ENCODE peak calls at places on chromosomes 1 and 21, in seven cellular contexts. One of them, this sample, is unnamed.

GRCh38 chr1:60108223-60108622 is 34.7 kb upstream of the C1orf87 start:
- DNase-seq in mesendoderm: no peak
- DNase-seq in astrocyte of the spinal cord: peak
- DNase-seq in suprapubic skin: no peak
- DNase-seq in NB4: no peak
- DNase-seq in aorta: no peak
- DNase-seq in choroid plexus epithelial cell: peak
- DNase-seq in this sample: no peak

GRCh38 chr1:10796029-10796944 is at the start of gene CASZ1:
- DNase-seq in suprapubic skin: peak
- DNase-seq in aorta: peak
- DNase-seq in astrocyte of the spinal cord: peak
- DNase-seq in mesendoderm: peak
- DNase-seq in NB4: peak
- DNase-seq in choroid plexus epithelial cell: peak
- DNase-seq in this sample: peak

GRCh38 chr1:54163051-54163450 is 10.3 kb upstream of the CDCP2 start:
- DNase-seq in NB4: no peak
- DNase-seq in mesendoderm: no peak
- DNase-seq in aorta: no peak
- DNase-seq in astrocyte of the spinal cord: no peak
- DNase-seq in choroid plexus epithelial cell: no peak
- DNase-seq in suprapubic skin: no peak
- DNase-seq in this sample: no peak

GRCh38 chr1:229229721-229230135 is 41.2 kb upstream of the RAB4A start:
- DNase-seq in aorta: no peak
- DNase-seq in mesendoderm: no peak
- DNase-seq in choroid plexus epithelial cell: no peak
- DNase-seq in suprapubic skin: peak
- DNase-seq in NB4: peak
- DNase-seq in astrocyte of the spinal cord: no peak
- DNase-seq in this sample: no peak

GRCh38 chr1:6260961-6261614 is at the start of gene GPR153:
- DNase-seq in NB4: peak
- DNase-seq in suprapubic skin: peak
- DNase-seq in choroid plexus epithelial cell: peak
- DNase-seq in astrocyte of the spinal cord: peak
- DNase-seq in mesendoderm: no peak
- DNase-seq in aorta: no peak
- DNase-seq in this sample: no peak

GRCh38 chr21:38813554-38813953 is 7.8 kb downstream of the ETS2 start:
- DNase-seq in mesendoderm: no peak
- DNase-seq in NB4: no peak
- DNase-seq in aorta: no peak
- DNase-seq in suprapubic skin: no peak
- DNase-seq in choroid plexus epithelial cell: no peak
- DNase-seq in astrocyte of the spinal cord: no peak
- DNase-seq in this sample: no peak

GRCh38 chr1:15756143-15757015 is 2.2 kb upstream of the FBLIM1 start:
- DNase-seq in suprapubic skin: no peak
- DNase-seq in NB4: no peak
- DNase-seq in choroid plexus epithelial cell: no peak
- DNase-seq in aorta: no peak
- DNase-seq in astrocyte of the spinal cord: no peak
- DNase-seq in mesendoderm: no peak
- DNase-seq in this sample: no peak

GRCh38 chr1:5860277-5860676 is 131.9 kb downstream of the NPHP4 start:
- DNase-seq in astrocyte of the spinal cord: no peak
- DNase-seq in aorta: no peak
- DNase-seq in NB4: no peak
- DNase-seq in choroid plexus epithelial cell: no peak
- DNase-seq in mesendoderm: no peak
- DNase-seq in suprapubic skin: no peak
- DNase-seq in this sample: no peak

GRCh38 chr1:248858096-248858890 is 592 bp downstream of the ZNF692 start:
- DNase-seq in NB4: peak
- DNase-seq in aorta: peak
- DNase-seq in choroid plexus epithelial cell: peak
- DNase-seq in suprapubic skin: peak
- DNase-seq in astrocyte of the spinal cord: peak
- DNase-seq in mesendoderm: peak
- DNase-seq in this sample: peak

GRCh38 chr1:21577933-21578332 is 68.7 kb downstream of the ALPL start:
- DNase-seq in suprapubic skin: no peak
- DNase-seq in astrocyte of the spinal cord: no peak
- DNase-seq in choroid plexus epithelial cell: no peak
- DNase-seq in mesendoderm: no peak
- DNase-seq in NB4: no peak
- DNase-seq in aorta: no peak
- DNase-seq in this sample: no peak

GRCh38 chr21:32732544-32732943 is 4.7 kb upstream of the SYNJ1 start:
- DNase-seq in mesendoderm: peak
- DNase-seq in astrocyte of the spinal cord: no peak
- DNase-seq in aorta: no peak
- DNase-seq in NB4: no peak
- DNase-seq in suprapubic skin: no peak
- DNase-seq in choroid plexus epithelial cell: no peak
- DNase-seq in this sample: no peak

GRCh38 chr1:43199093-43199726 is 27.1 kb downstream of the CFAP57 start:
- DNase-seq in NB4: no peak
- DNase-seq in mesendoderm: no peak
- DNase-seq in astrocyte of the spinal cord: no peak
- DNase-seq in choroid plexus epithelial cell: no peak
- DNase-seq in suprapubic skin: no peak
- DNase-seq in aorta: no peak
- DNase-seq in this sample: no peak

GRCh38 chr1:156627313-156627880 is 8.2 kb downstream of the HAPLN2 start:
- DNase-seq in astrocyte of the spinal cord: peak
- DNase-seq in suprapubic skin: no peak
- DNase-seq in choroid plexus epithelial cell: peak
- DNase-seq in NB4: peak
- DNase-seq in mesendoderm: peak
- DNase-seq in aorta: peak
- DNase-seq in this sample: peak

GRCh38 chr1:32759997-32760623 is 57.0 kb downstream of the YARS1 start:
- DNase-seq in NB4: no peak
- DNase-seq in mesendoderm: peak
- DNase-seq in suprapubic skin: peak
- DNase-seq in aorta: no peak
- DNase-seq in astrocyte of the spinal cord: peak
- DNase-seq in choroid plexus epithelial cell: peak
- DNase-seq in this sample: no peak

GRCh38 chr1:32758177-32758794 is 55.7 kb upstream of the SYNC start:
- DNase-seq in mesendoderm: peak
- DNase-seq in astrocyte of the spinal cord: no peak
- DNase-seq in suprapubic skin: no peak
- DNase-seq in choroid plexus epithelial cell: no peak
- DNase-seq in NB4: no peak
- DNase-seq in aorta: no peak
- DNase-seq in this sample: no peak

GRCh38 chr1:32758795-32759430 is 56.3 kb upstream of the SYNC start:
- DNase-seq in NB4: no peak
- DNase-seq in choroid plexus epithelial cell: no peak
- DNase-seq in astrocyte of the spinal cord: no peak
- DNase-seq in aorta: no peak
- DNase-seq in suprapubic skin: no peak
- DNase-seq in mesendoderm: peak
- DNase-seq in this sample: no peak

GRCh38 chr1:32761253-32761877 is 55.8 kb downstream of the YARS1 start:
- DNase-seq in astrocyte of the spinal cord: peak
- DNase-seq in aorta: no peak
- DNase-seq in mesendoderm: peak
- DNase-seq in suprapubic skin: peak
- DNase-seq in choroid plexus epithelial cell: peak
- DNase-seq in NB4: no peak
- DNase-seq in this sample: peak

DNA sequence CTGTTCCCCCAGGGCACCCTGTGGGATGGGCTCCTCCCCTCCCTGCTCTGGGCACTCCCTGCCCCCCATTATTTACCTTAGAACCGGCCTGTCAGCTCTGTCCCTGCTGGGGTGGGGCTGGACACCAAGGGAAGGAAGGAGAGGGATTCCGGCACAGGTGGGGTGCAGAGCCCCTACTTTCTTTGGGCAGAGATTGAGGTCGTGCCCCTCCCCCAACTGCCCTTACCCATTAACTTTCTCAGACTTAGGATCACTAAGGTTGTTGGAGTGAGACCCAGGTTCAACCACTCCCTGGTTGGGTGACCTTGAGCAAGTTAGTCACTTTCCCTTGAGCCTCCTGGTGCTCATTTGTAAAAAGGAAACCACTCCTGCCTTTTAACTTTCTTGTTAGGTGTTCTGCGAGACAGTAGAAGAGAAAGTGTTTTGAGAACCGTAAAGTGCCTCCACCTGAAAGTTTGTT is 57.0 kb upstream of the SYNC start:
- DNase-seq in choroid plexus epithelial cell: no peak
- DNase-seq in aorta: no peak
- DNase-seq in NB4: no peak
- DNase-seq in mesendoderm: peak
- DNase-seq in suprapubic skin: no peak
- DNase-seq in astrocyte of the spinal cord: no peak
- DNase-seq in this sample: no peak
- H3K4me3 ChIP-seq in choroid plexus epithelial cell: no peak
- H3K4me3 ChIP-seq in aorta: no peak
- H3K4me3 ChIP-seq in NB4: no peak
- H3K4me3 ChIP-seq in mesendoderm: no peak
- H3K4me3 ChIP-seq in suprapubic skin: peak
- H3K4me3 ChIP-seq in astrocyte of the spinal cord: no peak
- H3K4me3 ChIP-seq in this sample: no peak

DNA sequence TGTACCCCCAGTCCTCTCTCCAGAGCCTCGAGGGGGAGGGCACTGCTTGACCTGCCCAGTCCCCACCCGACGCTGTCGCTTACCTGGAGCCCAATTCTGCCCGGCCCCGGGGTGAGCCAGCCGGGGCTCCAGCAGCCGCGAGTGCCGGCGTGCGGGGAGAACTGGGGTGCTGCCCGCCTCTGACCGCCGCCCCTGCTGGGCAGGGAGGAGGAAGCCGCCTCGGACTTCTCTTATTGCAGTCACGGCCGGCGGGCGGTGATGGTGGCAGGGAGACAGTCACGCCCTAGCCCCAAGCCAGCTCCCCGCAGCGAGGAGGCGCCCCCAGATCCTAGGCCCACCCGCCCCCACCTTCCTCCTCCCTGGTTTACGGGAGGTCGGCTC is at the start of gene FGR:
- DNase-seq in choroid plexus epithelial cell: no peak
- DNase-seq in mesendoderm: no peak
- DNase-seq in suprapubic skin: no peak
- DNase-seq in aorta: no peak
- DNase-seq in NB4: peak
- DNase-seq in astrocyte of the spinal cord: no peak
- DNase-seq in this sample: no peak
- H3K4me3 ChIP-seq in choroid plexus epithelial cell: peak
- H3K4me3 ChIP-seq in mesendoderm: peak
- H3K4me3 ChIP-seq in suprapubic skin: peak
- H3K4me3 ChIP-seq in aorta: peak
- H3K4me3 ChIP-seq in NB4: peak
- H3K4me3 ChIP-seq in astrocyte of the spinal cord: peak
- H3K4me3 ChIP-seq in this sample: peak

GRCh38 chr1:147466543-147466942 is 74.8 kb upstream of the BCL9 start:
- DNase-seq in astrocyte of the spinal cord: no peak
- DNase-seq in aorta: no peak
- DNase-seq in suprapubic skin: no peak
- DNase-seq in mesendoderm: no peak
- DNase-seq in choroid plexus epithelial cell: no peak
- DNase-seq in NB4: no peak
- DNase-seq in this sample: no peak
- H3K4me3 ChIP-seq in astrocyte of the spinal cord: no peak
- H3K4me3 ChIP-seq in aorta: no peak
- H3K4me3 ChIP-seq in suprapubic skin: no peak
- H3K4me3 ChIP-seq in mesendoderm: no peak
- H3K4me3 ChIP-seq in choroid plexus epithelial cell: no peak
- H3K4me3 ChIP-seq in NB4: no peak
- H3K4me3 ChIP-seq in this sample: no peak

DNA sequence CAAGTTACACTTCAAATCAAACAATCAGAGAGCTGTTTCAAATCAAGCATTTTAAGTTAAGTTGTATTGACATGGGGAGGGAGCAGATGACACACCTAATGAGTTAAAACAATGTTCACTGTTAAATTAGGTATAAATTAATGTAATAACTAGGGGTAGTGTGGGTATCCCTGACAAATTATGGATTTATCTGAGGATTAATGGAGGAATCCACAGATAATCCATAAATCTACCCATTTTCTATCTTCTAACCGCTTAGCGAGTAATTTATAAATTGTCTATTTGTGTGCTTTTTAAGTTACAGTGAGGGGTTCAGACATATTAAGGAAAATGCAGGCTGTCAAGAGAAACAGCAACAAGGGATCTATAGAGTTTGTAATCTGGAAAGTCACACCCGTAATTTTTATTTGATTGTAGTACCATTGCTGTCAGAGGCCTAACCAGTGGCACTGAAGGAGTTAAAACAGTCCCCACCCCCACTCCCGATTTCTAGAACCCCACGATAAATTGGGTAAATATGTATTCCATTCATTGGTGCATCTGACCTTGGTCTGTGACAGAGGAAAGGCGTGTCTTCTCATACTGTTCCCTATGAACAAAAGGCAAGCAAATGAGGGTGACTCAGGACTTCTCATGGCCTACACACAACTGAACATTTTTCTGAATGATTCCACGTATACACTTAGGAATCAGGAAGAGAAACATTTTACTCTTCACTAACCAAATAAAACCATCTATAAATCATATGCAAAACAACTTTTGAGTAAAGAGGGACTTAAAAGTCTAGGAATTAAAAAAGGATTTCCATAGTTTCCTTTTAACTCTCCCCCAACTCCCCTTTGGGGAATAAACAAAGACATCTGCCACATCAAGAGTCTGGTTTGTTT is 7.4 kb downstream of the IRF2BP2 start:
- DNase-seq in NB4: peak
- DNase-seq in choroid plexus epithelial cell: peak
- DNase-seq in aorta: no peak
- DNase-seq in suprapubic skin: no peak
- DNase-seq in mesendoderm: no peak
- DNase-seq in astrocyte of the spinal cord: peak
- DNase-seq in this sample: peak
- H3K4me3 ChIP-seq in NB4: peak
- H3K4me3 ChIP-seq in choroid plexus epithelial cell: peak
- H3K4me3 ChIP-seq in aorta: no peak
- H3K4me3 ChIP-seq in suprapubic skin: peak
- H3K4me3 ChIP-seq in mesendoderm: no peak
- H3K4me3 ChIP-seq in astrocyte of the spinal cord: peak
- H3K4me3 ChIP-seq in this sample: peak

GRCh38 chr1:204302769-204303168 is 57.0 kb downstream of the PLEKHA6 start:
- DNase-seq in mesendoderm: no peak
- DNase-seq in choroid plexus epithelial cell: no peak
- DNase-seq in astrocyte of the spinal cord: no peak
- DNase-seq in suprapubic skin: no peak
- DNase-seq in NB4: no peak
- DNase-seq in aorta: no peak
- DNase-seq in this sample: no peak
- H3K4me3 ChIP-seq in mesendoderm: no peak
- H3K4me3 ChIP-seq in choroid plexus epithelial cell: no peak
- H3K4me3 ChIP-seq in astrocyte of the spinal cord: no peak
- H3K4me3 ChIP-seq in suprapubic skin: no peak
- H3K4me3 ChIP-seq in NB4: no peak
- H3K4me3 ChIP-seq in aorta: no peak
- H3K4me3 ChIP-seq in this sample: no peak

DNA sequence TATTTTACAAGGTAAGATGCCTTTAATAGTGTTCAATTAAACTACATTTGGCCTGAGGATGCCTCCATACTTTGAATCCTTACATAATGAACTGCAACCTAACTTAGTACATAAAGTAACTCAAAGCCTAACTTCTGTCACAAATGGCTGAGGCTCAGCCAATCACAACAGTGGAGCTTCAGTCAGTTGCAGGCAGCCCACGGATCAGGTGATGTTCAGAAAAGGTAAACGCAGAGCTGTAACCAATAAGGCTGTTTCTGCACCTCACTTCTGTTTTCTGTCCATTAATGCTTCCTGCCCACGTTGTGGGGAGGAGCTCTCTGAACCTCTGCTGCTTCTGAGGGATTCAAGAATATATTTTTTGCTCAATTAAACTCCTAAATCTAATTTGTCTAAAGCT is 94.8 kb upstream of the KIAA0040 start:
- DNase-seq in suprapubic skin: no peak
- DNase-seq in choroid plexus epithelial cell: no peak
- DNase-seq in NB4: no peak
- DNase-seq in aorta: no peak
- DNase-seq in astrocyte of the spinal cord: no peak
- DNase-seq in mesendoderm: no peak
- DNase-seq in this sample: no peak
- H3K4me3 ChIP-seq in suprapubic skin: no peak
- H3K4me3 ChIP-seq in choroid plexus epithelial cell: no peak
- H3K4me3 ChIP-seq in NB4: no peak
- H3K4me3 ChIP-seq in aorta: no peak
- H3K4me3 ChIP-seq in astrocyte of the spinal cord: no peak
- H3K4me3 ChIP-seq in mesendoderm: no peak
- H3K4me3 ChIP-seq in this sample: no peak

This sample was measured in BE2C.